ENCODE peak calls at places on chromosomes 12 and 14, in ten cellular contexts. C is BE2C; R is CD8-positive, alpha-beta T cell; P is heart right ventricle; T is right lobe of liver; L is hepatocyte; I is neural progenitor cell; H is fibroblast of the aortic adventitia; V is colonic mucosa; X is pancreas. A is an unnamed sample.

GRCh38 chr14:105197274-105197673 is 16.2 kb upstream of the NUDT14 start:
- DNase-seq in C (no peak), R (no peak), P (peak), T (no peak), L (peak), I (peak), H (peak), V (no peak), X (no peak), A (peak)

GRCh38 chr14:20976291-20976690 is 13.5 kb upstream of the METTL17 start:
- DNase-seq in C (no peak), R (no peak), P (no peak), T (no peak), L (no peak), I (no peak), H (no peak), V (no peak), X (no peak), A (no peak)

GRCh38 chr12:85642810-85643209 is 193.4 kb downstream of the RASSF9 start:
- DNase-seq in C (no peak), R (no peak), P (no peak), T (peak), L (peak), I (peak), H (peak), V (no peak), X (no peak), A (no peak)

GRCh38 chr14:65840786-65841185 is 428.3 kb downstream of the FUT8 start:
- DNase-seq in C (no peak), R (no peak), P (no peak), T (no peak), L (no peak), I (no peak), H (peak), V (no peak), X (no peak), A (no peak)

GRCh38 chr12:75270157-75270556 is 60.0 kb downstream of the CAPS2 start:
- DNase-seq in C (no peak), R (no peak), P (no peak), T (no peak), L (no peak), I (no peak), H (no peak), V (no peak), X (no peak), A (no peak)

GRCh38 chr12:106238146-106238545 is 9.7 kb downstream of the CKAP4 start:
- DNase-seq in C (no peak), R (no peak), P (no peak), T (peak), L (no peak), I (peak), H (no peak), V (no peak), X (peak), A (no peak)

GRCh38 chr12:80770958-80771357 is 54.2 kb downstream of the MYF5 start:
- DNase-seq in C (no peak), R (no peak), P (no peak), T (no peak), L (no peak), I (no peak), H (no peak), V (no peak), X (no peak), A (no peak)

GRCh38 chr14:90177537-90178189 is 78.7 kb upstream of the PSMC1 start:
- DNase-seq in C (peak), R (no peak), P (no peak), T (no peak), L (no peak), I (no peak), H (peak), V (no peak), X (no peak), A (no peak)

GRCh38 chr14:93103392-93104080 is 12.2 kb downstream of the ITPK1 start:
- DNase-seq in C (no peak), R (peak), P (no peak), T (peak), L (no peak), I (no peak), H (peak), V (peak), X (peak), A (no peak)

GRCh38 chr12:27960822-27961221 is 11.7 kb downstream of the PTHLH start:
- DNase-seq in C (no peak), R (no peak), P (no peak), T (no peak), L (no peak), I (no peak), H (no peak), V (no peak), X (no peak), A (no peak)

GRCh38 chr12:14273911-14274306 is 91.6 kb upstream of the ATF7IP start:
- DNase-seq in C (no peak), R (no peak), P (no peak), T (no peak), L (no peak), I (no peak), H (no peak), V (no peak), X (no peak), A (no peak)

GRCh38 chr14:37246427-37246829 is 48.7 kb downstream of the MIPOL1 start:
- DNase-seq in C (no peak), R (no peak), P (no peak), T (no peak), L (peak), I (peak), H (peak), V (no peak), X (no peak), A (no peak)

GRCh38 chr12:104694161-104694560 is 237.4 kb downstream of the CHST11 start:
- DNase-seq in C (no peak), R (no peak), P (no peak), T (no peak), L (no peak), I (no peak), H (peak), V (no peak), X (no peak), A (no peak)

GRCh38 chr14:51593397-51593796 is 58.3 kb upstream of the FRMD6 start:
- DNase-seq in C (no peak), R (no peak), P (no peak), T (no peak), L (no peak), I (no peak), H (no peak), V (no peak), X (no peak), A (peak)

GRCh38 chr12:122917508-122918227 is 21.7 kb upstream of the VPS37B start:
- DNase-seq in C (peak), R (no peak), P (peak), T (peak), L (peak), I (no peak), H (peak), V (peak), X (peak), A (peak)

GRCh38 chr14:55160989-55161388 is 30.4 kb downstream of the DLGAP5 start:
- DNase-seq in C (no peak), R (no peak), P (no peak), T (no peak), L (peak), I (no peak), H (peak), V (no peak), X (no peak), A (no peak)

GRCh38 chr12:16531623-16532022 is 74.3 kb downstream of the LMO3 start:
- DNase-seq in C (no peak), R (no peak), P (no peak), T (no peak), L (no peak), I (peak), H (no peak), V (no peak), X (peak), A (no peak)

GRCh38 chr12:29082522-29082921 is 66.6 kb upstream of the FAR2 start:
- DNase-seq in C (no peak), R (no peak), P (no peak), T (no peak), L (no peak), I (no peak), H (no peak), V (no peak), X (no peak), A (no peak)

GRCh38 chr12:63747553-63747952 is 32.2 kb upstream of the RXYLT1 start:
- DNase-seq in C (no peak), R (no peak), P (no peak), T (no peak), L (no peak), I (no peak), H (no peak), V (no peak), X (no peak), A (no peak)

GRCh38 chr14:23124337-23124954 is 5.4 kb upstream of the CEBPE start:
- DNase-seq in C (no peak), R (no peak), P (no peak), T (no peak), L (no peak), I (no peak), H (no peak), V (no peak), X (no peak), A (no peak)

GRCh38 chr14:96086032-96086431 is 46.9 kb downstream of the C14orf132 start:
- DNase-seq in C (peak), R (no peak), P (no peak), T (no peak), L (peak), I (no peak), H (peak), V (no peak), X (no peak), A (no peak)

GRCh38 chr12:52245962-52246577 is 13.0 kb downstream of the KRT7 start:
- DNase-seq in C (no peak), R (no peak), P (no peak), T (no peak), L (no peak), I (no peak), H (no peak), V (no peak), X (no peak), A (no peak)

GRCh38 chr14:104680806-104681688 is 8.4 kb upstream of the INF2 start:
- DNase-seq in C (no peak), R (no peak), P (no peak), T (peak), L (peak), I (peak), H (peak), V (peak), X (peak), A (peak)

GRCh38 chr14:68787235-68787727 is 5.6 kb downstream of the ZFP36L1 start:
- DNase-seq in C (no peak), R (no peak), P (no peak), T (no peak), L (peak), I (peak), H (no peak), V (peak), X (peak), A (peak)

GRCh38 chr12:30067156-30067555 is 283.4 kb upstream of the TMTC1 start:
- DNase-seq in C (no peak), R (no peak), P (no peak), T (no peak), L (no peak), I (no peak), H (peak), V (no peak), X (no peak), A (no peak)

GRCh38 chr12:7797698-7798398 is 8.6 kb downstream of the NANOG start:
- DNase-seq in C (no peak), R (no peak), P (no peak), T (no peak), L (peak), I (no peak), H (peak), V (no peak), X (peak), A (peak)

GRCh38 chr12:94205738-94206310 is 57.4 kb downstream of the PLXNC1 start:
- DNase-seq in C (no peak), R (no peak), P (no peak), T (no peak), L (no peak), I (no peak), H (no peak), V (no peak), X (no peak), A (no peak)

GRCh38 chr12:94209240-94209639 is 60.9 kb downstream of the PLXNC1 start:
- DNase-seq in C (no peak), R (no peak), P (no peak), T (no peak), L (no peak), I (no peak), H (no peak), V (no peak), X (no peak), A (no peak)

GRCh38 chr12:94208433-94208921 is 60.1 kb downstream of the PLXNC1 start:
- DNase-seq in C (no peak), R (no peak), P (no peak), T (no peak), L (no peak), I (no peak), H (no peak), V (no peak), X (no peak), A (peak)

GRCh38 chr12:94206886-94207285 is 58.5 kb downstream of the PLXNC1 start:
- DNase-seq in C (no peak), R (no peak), P (no peak), T (no peak), L (no peak), I (no peak), H (no peak), V (no peak), X (no peak), A (no peak)

GRCh38 chr12:94207467-94208432 is 59.4 kb downstream of the PLXNC1 start:
- DNase-seq in C (no peak), R (no peak), P (no peak), T (no peak), L (no peak), I (no peak), H (peak), V (no peak), X (no peak), A (no peak)
- H3K4me3 ChIP-seq in C (no peak), R (peak), P (no peak), T (no peak), L (no peak), I (no peak), H (no peak), V (no peak), X (no peak), A (no peak)

GRCh38 chr12:71157601-71158233 is at the start of gene TSPAN8:
- DNase-seq in C (no peak), R (no peak), P (no peak), T (no peak), L (peak), I (no peak), H (peak), V (peak), X (peak), A (no peak)
- H3K4me3 ChIP-seq in C (peak), R (no peak), P (no peak), T (no peak), L (peak), I (no peak), H (peak), V (peak), X (no peak), A (no peak)

DNA sequence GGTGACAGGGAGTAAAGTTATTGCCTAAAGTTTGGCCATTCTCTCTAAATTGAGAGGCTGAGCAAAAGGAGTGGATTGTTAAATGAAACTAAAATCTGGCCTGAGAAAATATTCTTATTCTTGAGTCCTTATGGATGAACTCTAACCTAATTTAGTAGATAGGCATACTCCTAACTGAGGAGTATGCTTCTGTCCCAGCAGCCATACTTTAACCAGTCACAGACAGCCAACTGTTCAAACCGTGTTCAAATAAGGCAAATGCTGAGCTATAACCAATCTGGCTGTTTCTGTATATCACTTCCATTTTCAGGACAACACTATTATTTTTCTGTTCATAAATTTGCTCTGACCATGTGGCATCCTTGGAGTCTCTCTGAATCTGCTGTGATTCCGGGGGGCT is 75.9 kb upstream of the RERGL start:
- DNase-seq in C (no peak), R (no peak), P (no peak), T (no peak), L (no peak), I (no peak), H (no peak), V (no peak), X (no peak), A (no peak)
- H3K4me3 ChIP-seq in C (no peak), R (no peak), P (no peak), T (no peak), L (no peak), I (no peak), H (no peak), V (no peak), X (no peak), A (no peak)

GRCh38 chr12:46366771-46367170 is 5.8 kb downstream of the SLC38A2 start:
- DNase-seq in C (no peak), R (no peak), P (no peak), T (no peak), L (no peak), I (no peak), H (no peak), V (no peak), X (no peak), A (no peak)
- H3K4me3 ChIP-seq in C (no peak), R (no peak), P (no peak), T (no peak), L (no peak), I (no peak), H (peak), V (no peak), X (no peak), A (no peak)

GRCh38 chr12:89327477-89328094 is 24.7 kb downstream of the DUSP6 start:
- DNase-seq in C (no peak), R (no peak), P (no peak), T (no peak), L (no peak), I (no peak), H (no peak), V (no peak), X (no peak), A (no peak)
- H3K4me3 ChIP-seq in C (no peak), R (no peak), P (no peak), T (no peak), L (no peak), I (no peak), H (no peak), V (no peak), X (no peak), A (no peak)

DNA sequence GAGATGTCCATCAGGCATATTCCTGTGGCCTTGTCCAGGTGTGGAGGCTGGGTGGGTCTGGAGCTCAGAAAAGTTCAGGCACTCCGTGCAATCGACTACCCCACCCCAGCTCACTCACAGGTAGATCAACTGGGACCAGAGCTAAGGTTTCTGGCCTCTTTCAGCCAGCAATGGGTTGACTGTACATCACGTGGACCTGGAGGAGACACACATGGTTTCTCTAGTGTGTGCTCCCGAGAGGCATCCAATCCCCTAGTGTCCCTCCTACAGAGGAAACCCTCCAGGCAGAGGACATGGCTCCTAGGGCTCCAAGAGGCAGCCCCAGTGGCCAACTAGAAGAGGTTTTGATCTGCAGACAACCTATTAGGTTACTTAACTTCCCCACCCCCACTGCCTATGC is 119.5 kb upstream of the RGS6 start:
- DNase-seq in C (no peak), R (no peak), P (no peak), T (no peak), L (no peak), I (no peak), H (no peak), V (no peak), X (no peak), A (no peak)
- H3K4me3 ChIP-seq in C (no peak), R (no peak), P (no peak), T (no peak), L (no peak), I (no peak), H (no peak), V (no peak), X (no peak), A (no peak)

GRCh38 chr12:26938660-26939185 is 453 bp downstream of the FGFR1OP2 start:
- DNase-seq in C (no peak), R (no peak), P (no peak), T (no peak), L (no peak), I (no peak), H (no peak), V (peak), X (no peak), A (no peak)

GRCh38 chr12:26940820-26941219 is 2.5 kb downstream of the FGFR1OP2 start:
- DNase-seq in C (no peak), R (no peak), P (no peak), T (no peak), L (no peak), I (no peak), H (peak), V (no peak), X (no peak), A (no peak)

GRCh38 chr12:26939192-26939832 is 1.0 kb downstream of the FGFR1OP2 start:
- DNase-seq in C (no peak), R (no peak), P (no peak), T (no peak), L (no peak), I (no peak), H (no peak), V (no peak), X (no peak), A (no peak)

GRCh38 chr12:26939953-26940352 is 1.7 kb downstream of the FGFR1OP2 start:
- DNase-seq in C (no peak), R (no peak), P (no peak), T (no peak), L (no peak), I (no peak), H (no peak), V (no peak), X (no peak), A (no peak)

GRCh38 chr12:26941251-26941650 is 3.0 kb downstream of the FGFR1OP2 start:
- DNase-seq in C (no peak), R (no peak), P (no peak), T (no peak), L (no peak), I (no peak), H (no peak), V (no peak), X (no peak), A (no peak)
- H3K4me3 ChIP-seq in C (no peak), R (peak), P (no peak), T (no peak), L (no peak), I (no peak), H (no peak), V (no peak), X (no peak), A (no peak)

A was measured in adrenal gland.